ENCODE peak calls at places on chromosome 21, in four cellular contexts. W, N, M and G are unnamed samples.
A peak's percentile ranks its signal among the peaks of the same experiment; 100 is the strongest.

GRCh38 chr21:43609501-43610340 is 49.6 kb downstream of the HSF2BP start:
- DNase-seq in N (no peak), W (peak; percentile 45), M (no peak), G (no peak)

GRCh38 chr21:36966846-36967657 is 583 bp upstream of the HLCS start:
- DNase-seq in M (no peak), N (no peak), W (no peak), G (no peak)

GRCh38 chr21:23578027-23578426 is 2029.3 kb downstream of the MRPL39 start:
- DNase-seq in M (no peak), W (no peak), N (no peak), G (no peak)

GRCh38 chr21:45379171-45379900 is 25.6 kb upstream of the COL18A1 start:
- DNase-seq in M (no peak), N (peak; percentile 24), W (no peak), G (no peak)

GRCh38 chr21:25568230-25568629 is 39.1 kb downstream of the MRPL39 start:
- DNase-seq in M (no peak), W (peak; percentile 44), N (no peak), G (peak; percentile 25)

GRCh38 chr21:22393324-22393723 is 1395.1 kb downstream of the NCAM2 start:
- DNase-seq in N (no peak), W (no peak), M (no peak), G (no peak)

GRCh38 chr21:27298465-27298864 is 331.6 kb upstream of the ADAMTS5 start:
- DNase-seq in M (no peak), W (peak; percentile 6), N (no peak), G (peak; percentile 34)

GRCh38 chr21:45412909-45413581 is 8.1 kb downstream of the COL18A1 start:
- DNase-seq in N (peak; percentile 41), W (no peak), M (no peak), G (no peak)

GRCh38 chr21:44574457-44575306 is 1.2 kb downstream of the KRTAP10-4 start:
- DNase-seq in M (no peak), N (no peak), W (no peak), G (no peak)

GRCh38 chr21:21034046-21034445 is 35.8 kb downstream of the NCAM2 start:
- DNase-seq in N (no peak), M (no peak), W (no peak), G (no peak)

GRCh38 chr21:45533731-45534571 is 8.3 kb downstream of the SLC19A1 start:
- DNase-seq in W (no peak), M (no peak), N (peak; percentile 45), G (no peak)

GRCh38 chr21:41142051-41142795 is 25.7 kb upstream of the BACE2 start:
- DNase-seq in W (peak; percentile 41), M (no peak), N (no peak), G (no peak)

GRCh38 chr21:45388011-45388521 is 16.9 kb upstream of the COL18A1 start:
- DNase-seq in W (peak; percentile 57), N (peak; percentile 51), M (no peak), G (peak; percentile 36)

GRCh38 chr21:25960423-25960822 is 210.1 kb downstream of the APP start:
- DNase-seq in N (no peak), M (no peak), W (no peak), G (no peak)

GRCh38 chr21:31078796-31079195 is 40.5 kb upstream of the KRTAP19-8 start:
- DNase-seq in N (no peak), W (no peak), M (no peak), G (no peak)

GRCh38 chr21:36297938-36298572 is 21.9 kb upstream of the MORC3 start:
- DNase-seq in M (peak; percentile 86), W (peak; percentile 38), N (peak; percentile 39), G (peak; percentile 23)

GRCh38 chr21:26814374-26814773 is 30.8 kb downstream of the ADAMTS1 start:
- DNase-seq in W (no peak), N (no peak), M (no peak), G (no peak)

GRCh38 chr21:20971296-20971921 is 26.8 kb upstream of the NCAM2 start:
- DNase-seq in N (peak; percentile 56), M (no peak), W (no peak), G (no peak)

GRCh38 chr21:45041351-45041805 is 33.0 kb upstream of the ADARB1 start:
- DNase-seq in W (no peak), M (no peak), N (peak; percentile 91), G (peak; percentile 88)

GRCh38 chr21:45361033-45361997 is 43.6 kb upstream of the COL18A1 start:
- DNase-seq in W (no peak), M (no peak), N (peak; percentile 39), G (no peak)

GRCh38 chr21:37529649-37530048 is 163.1 kb downstream of the DYRK1A start:
- DNase-seq in M (no peak), N (no peak), W (no peak), G (no peak)

DNA sequence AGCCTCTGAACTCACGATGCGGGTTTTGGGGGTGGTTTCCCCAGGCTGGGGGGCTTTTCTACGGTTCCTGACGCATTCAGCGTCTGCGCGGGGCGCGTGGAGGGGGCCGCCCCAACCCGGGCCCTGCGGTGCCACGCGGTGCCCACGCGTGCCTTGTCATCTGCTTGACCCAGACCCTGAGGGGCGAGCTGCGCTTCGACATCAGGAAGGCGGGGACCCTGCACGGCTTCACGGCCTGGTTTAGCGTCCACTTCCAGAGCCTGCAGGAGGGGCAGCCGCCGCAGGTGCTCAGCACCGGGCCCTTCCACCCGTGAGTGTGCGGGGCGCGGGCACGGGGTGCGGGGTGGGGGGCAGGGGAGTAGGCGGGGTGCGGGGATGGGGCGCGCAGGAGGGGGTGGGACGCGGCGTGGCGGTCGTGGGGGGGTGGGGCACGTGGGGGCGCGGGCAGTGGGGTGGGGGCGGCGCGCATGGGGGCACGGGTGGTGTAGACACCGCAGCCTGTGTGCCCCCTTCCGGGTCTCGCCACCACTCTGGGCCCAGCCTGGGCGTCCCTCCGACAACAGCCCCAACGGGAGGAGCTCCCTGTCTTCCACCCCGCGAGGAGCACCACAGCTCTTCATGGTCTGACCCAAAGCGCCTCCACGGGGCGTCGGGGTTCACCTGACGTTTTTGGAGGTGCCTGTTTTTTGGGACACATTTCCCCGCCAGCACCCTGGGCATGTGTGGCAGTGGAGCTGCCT is 26.3 kb downstream of the PRMT2 start:
- DNase-seq in W (no peak), N (peak; percentile 54), M (peak; percentile 8), G (no peak)
- H3K27ac ChIP-seq in W (no peak overlapping the region), N (no peak overlapping the region), M (no peak overlapping the region), G (peak overlapping the region; percentile 49)

DNA sequence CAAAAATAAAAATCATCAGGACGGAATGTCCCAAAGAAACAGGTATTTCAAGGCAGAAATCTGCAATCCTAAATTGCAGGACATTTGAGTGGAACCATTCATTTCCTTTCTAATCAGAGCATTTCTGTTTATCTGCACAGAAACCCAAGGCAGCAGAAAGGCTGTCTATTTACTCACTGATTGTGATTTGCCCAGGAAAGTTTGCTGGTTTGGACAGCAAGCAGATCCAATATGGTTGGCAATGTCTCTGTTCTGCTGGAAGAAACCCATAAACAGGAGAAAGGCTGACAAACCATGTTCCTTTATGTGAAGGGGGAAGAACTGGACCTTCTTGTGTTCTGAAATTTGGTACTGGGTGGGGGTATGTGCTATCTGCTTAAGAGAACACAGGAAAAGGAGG is 120.1 kb downstream of the CLIC6 start:
- DNase-seq in W (no peak), M (no peak), N (no peak), G (no peak)
- H3K27ac ChIP-seq in W (no peak overlapping the region), M (no peak overlapping the region), N (no peak overlapping the region), G (no peak overlapping the region)

GRCh38 chr21:35053356-35054096 is 4.4 kb upstream of the RUNX1 start:
- DNase-seq in W (no peak), N (no peak), M (no peak), G (no peak)

GRCh38 chr21:35048706-35049617 is at the start of gene RUNX1:
- DNase-seq in N (peak; percentile 59), M (peak; percentile 87), W (peak; percentile 25), G (no peak)

GRCh38 chr21:35052786-35053185 is 3.7 kb upstream of the RUNX1 start:
- DNase-seq in W (no peak), N (no peak), M (no peak), G (no peak)

GRCh38 chr21:35050348-35051286 is 1.5 kb upstream of the RUNX1 start:
- DNase-seq in N (no peak), M (no peak), W (no peak), G (no peak)

DNA sequence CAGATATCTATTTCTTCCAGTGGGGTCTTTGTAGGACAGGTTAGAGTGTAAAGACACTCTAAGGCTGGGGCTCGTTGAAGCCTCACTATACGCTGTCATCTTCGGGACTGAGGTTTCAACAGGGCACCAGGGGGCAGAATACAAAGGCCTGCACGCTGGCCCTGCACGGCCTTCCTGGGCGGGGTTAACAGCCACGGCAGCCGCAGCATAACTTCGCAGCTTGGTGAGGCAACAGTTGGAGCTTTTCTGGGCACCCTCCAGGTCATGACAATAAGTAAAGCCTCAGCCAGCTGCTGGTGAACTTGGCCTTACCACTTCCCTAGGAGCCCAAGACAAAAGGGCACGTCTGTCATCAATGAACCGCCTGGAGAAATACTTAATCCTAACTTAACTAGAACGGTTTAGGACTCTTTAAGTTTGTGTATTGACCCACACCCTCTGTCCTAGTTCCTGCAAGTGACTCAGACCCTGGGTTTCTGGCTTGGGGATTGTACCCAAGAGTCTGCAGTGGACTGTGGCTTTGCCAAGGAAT is 2.3 kb upstream of the RUNX1 start:
- DNase-seq in N (peak; percentile 94), W (peak; percentile 83), M (peak; percentile 83), G (peak; percentile 32)
- H3K27ac ChIP-seq in N (peak overlapping the region; percentile 96), W (no peak overlapping the region), M (peak overlapping the region; percentile 92), G (no peak overlapping the region)

GRCh38 chr21:33684923-33685560 is 42.7 kb downstream of the ITSN1 start:
- DNase-seq in W (no peak), N (no peak), M (no peak), G (no peak)

GRCh38 chr21:33686386-33686785 is 44.1 kb downstream of the ITSN1 start:
- DNase-seq in N (no peak), M (no peak), W (no peak), G (no peak)

GRCh38 chr21:33688343-33688742 is 46.0 kb downstream of the ITSN1 start:
- DNase-seq in N (no peak), M (no peak), W (no peak), G (no peak)

GRCh38 chr21:33685613-33686197 is 43.4 kb downstream of the ITSN1 start:
- DNase-seq in W (no peak), M (no peak), N (no peak), G (no peak)

DNA sequence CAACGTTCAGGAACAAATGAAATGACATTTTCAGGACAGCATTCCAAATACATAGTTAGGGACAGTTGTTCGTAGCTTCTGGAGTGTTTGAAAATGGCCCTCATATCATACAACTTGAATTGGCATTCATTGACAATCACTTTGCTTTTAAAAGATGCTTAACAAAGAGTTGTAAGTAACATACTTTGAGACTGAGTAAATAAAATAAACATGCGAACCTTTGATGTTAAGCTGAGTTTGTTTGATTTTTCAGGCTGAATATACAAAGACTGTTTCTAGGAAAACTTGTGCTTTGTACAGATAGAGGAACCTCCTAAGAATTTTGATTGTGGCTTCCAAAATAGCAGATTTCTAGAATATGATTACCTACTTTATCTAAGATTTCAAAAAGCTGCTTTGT is 45.3 kb downstream of the ITSN1 start:
- DNase-seq in W (no peak), N (no peak), M (no peak), G (no peak)
- H3K27ac ChIP-seq in W (no peak overlapping the region), N (no peak overlapping the region), M (no peak overlapping the region), G (no peak overlapping the region)